ENCODE peak calls at places on chromosomes 1 and 21, in six cellular contexts. D is CD4-positive, alpha-beta T cell; K is IMR-90; B is neural progenitor cell; F is PC-3; J is breast epithelium. X is an unnamed sample.

GRCh38 chr1:77900687-77901293 is 12.4 kb downstream of the NEXN start:
- DNase-seq in D (no peak), K (peak; percentile 63), B (peak; percentile 63), F (peak; percentile 69), J (no peak), X (no peak)

GRCh38 chr1:55089683-55090082 is 50.3 kb downstream of the PCSK9 start:
- DNase-seq in D (no peak), K (peak; percentile 35), B (no peak), F (no peak), J (no peak), X (no peak)

GRCh38 chr1:55654750-55655149 is 439.6 kb upstream of the USP24 start:
- DNase-seq in D (no peak), K (no peak), B (no peak), F (no peak), J (no peak), X (no peak)

GRCh38 chr1:6971048-6971447 is 185.8 kb downstream of the CAMTA1 start:
- DNase-seq in D (no peak), K (peak; percentile 43), B (no peak), F (no peak), J (no peak), X (peak; percentile 30)

GRCh38 chr1:109823543-109824348 is 60.0 kb upstream of the EPS8L3 start:
- DNase-seq in D (no peak), K (no peak), B (no peak), F (peak; percentile 57), J (no peak), X (no peak)

GRCh38 chr1:1306070-1306660 is 1.6 kb downstream of the ACAP3 start:
- DNase-seq in D (no peak), K (peak; percentile 27), B (no peak), F (no peak), J (no peak), X (no peak)

GRCh38 chr1:234875953-234876814 is 252.5 kb downstream of the TOMM20 start:
- DNase-seq in D (no peak), K (peak; percentile 51), B (no peak), F (peak; percentile 49), J (no peak), X (no peak)

GRCh38 chr1:2636733-2637132 is 3.9 kb upstream of the MMEL1 start:
- DNase-seq in D (no peak), K (no peak), B (no peak), F (no peak), J (peak; percentile 89), X (no peak)

GRCh38 chr1:214349781-214350180 is 68.8 kb downstream of the SMYD2 start:
- DNase-seq in D (no peak), K (no peak), B (peak; percentile 58), F (no peak), J (no peak), X (no peak)

GRCh38 chr1:157367091-157367739 is 185.1 kb downstream of the FCRL5 start:
- DNase-seq in D (no peak), K (no peak), B (no peak), F (no peak), J (no peak), X (no peak)

GRCh38 chr1:36151845-36152203 is 2.5 kb upstream of the TRAPPC3 start:
- DNase-seq in D (peak; percentile 59), K (no peak), B (no peak), F (no peak), J (no peak), X (no peak)

GRCh38 chr1:154955718-154956513 is at the start of gene PBXIP1:
- DNase-seq in D (peak; percentile 83), K (peak; percentile 87), B (peak; percentile 95), F (peak; percentile 95), J (peak; percentile 89), X (peak; percentile 81)

GRCh38 chr1:54763814-54764131 is 550 bp downstream of the PARS2 start:
- DNase-seq in D (no peak), K (no peak), B (no peak), F (no peak), J (no peak), X (no peak)

GRCh38 chr1:177589166-177589565 is 380.7 kb downstream of the SEC16B start:
- DNase-seq in D (no peak), K (no peak), B (no peak), F (no peak), J (peak; percentile 20), X (no peak)

GRCh38 chr1:9294910-9295636 is 2.4 kb downstream of the SPSB1 start:
- DNase-seq in D (no peak), K (peak; percentile 76), B (no peak), F (peak; percentile 31), J (no peak), X (no peak)

GRCh38 chr1:22847249-22847648 is 125.4 kb downstream of the LACTBL1 start:
- DNase-seq in D (no peak), K (no peak), B (no peak), F (no peak), J (no peak), X (no peak)

GRCh38 chr1:233340031-233340555 is 12.6 kb downstream of the MAP3K21 start:
- DNase-seq in D (no peak), K (no peak), B (no peak), F (no peak), J (no peak), X (no peak)

GRCh38 chr1:206590025-206590834 is 22.0 kb downstream of the EIF2D start:
- DNase-seq in D (peak; percentile 62), K (peak; percentile 80), B (peak; percentile 30), F (peak; percentile 98), J (no peak), X (no peak)

GRCh38 chr1:7069888-7070287 is 284.6 kb downstream of the CAMTA1 start:
- DNase-seq in D (no peak), K (no peak), B (peak; percentile 77), F (no peak), J (no peak), X (no peak)

GRCh38 chr1:107669996-107670395 is 295.0 kb downstream of the VAV3 start:
- DNase-seq in D (no peak), K (peak; percentile 2), B (no peak), F (peak; percentile 68), J (peak; percentile 83), X (peak; percentile 23)

GRCh38 chr1:211258310-211258755 is 833 bp upstream of the RCOR3 start:
- DNase-seq in D (peak; percentile 56), K (peak; percentile 60), B (peak; percentile 85), F (peak; percentile 78), J (peak; percentile 78), X (peak; percentile 53)

GRCh38 chr1:19081218-19081893 is 124.9 kb upstream of the IFFO2 start:
- DNase-seq in D (no peak), K (peak; percentile 50), B (no peak), F (peak; percentile 50), J (no peak), X (no peak)

GRCh38 chr1:33330906-33331305 is 10.0 kb upstream of the A3GALT2 start:
- DNase-seq in D (no peak), K (no peak), B (no peak), F (no peak), J (no peak), X (no peak)

GRCh38 chr1:48761411-48761810 is 15.3 kb downstream of the BEND5 start:
- DNase-seq in D (no peak), K (peak; percentile 39), B (no peak), F (peak; percentile 46), J (no peak), X (no peak)

GRCh38 chr1:182972231-182972630 is 19.3 kb upstream of the SHCBP1L start:
- DNase-seq in D (no peak), K (no peak), B (no peak), F (no peak), J (no peak), X (no peak)

GRCh38 chr21:28832013-28832714 is 160.5 kb downstream of the LTN1 start:
- DNase-seq in D (no peak), K (peak; percentile 41), B (no peak), F (peak; percentile 83), J (no peak), X (no peak)

GRCh38 chr1:200036616-200037270 is 9.2 kb downstream of the NR5A2 start:
- DNase-seq in D (no peak), K (no peak), B (peak; percentile 45), F (no peak), J (no peak), X (no peak)

GRCh38 chr1:51214615-51215131 is 21.4 kb upstream of the RNF11 start:
- DNase-seq in D (no peak), K (peak; percentile 87), B (no peak), F (peak; percentile 88), J (no peak), X (no peak)

GRCh38 chr1:85453640-85454194 is 11.2 kb downstream of the DDAH1 start:
- DNase-seq in D (no peak), K (no peak), B (no peak), F (no peak), J (no peak), X (no peak)

GRCh38 chr1:42335809-42336518 is 929 bp upstream of the FOXJ3 start:
- DNase-seq in D (no peak), K (peak; percentile 45), B (no peak), F (peak; percentile 56), J (no peak), X (no peak)

GRCh38 chr21:18384771-18385170 is 18.8 kb downstream of the TMPRSS15 start:
- DNase-seq in D (no peak), K (no peak), B (peak; percentile 54), F (peak; percentile 54), J (no peak), X (no peak)
- TF ChIP-seq CTCF in D (no peak), K (no peak), B (peak; percentile 78), F (peak; percentile 64), J (no peak), X (peak; percentile 61)

GRCh38 chr1:208344202-208344601 is 100.0 kb upstream of the PLXNA2 start:
- DNase-seq in D (no peak), K (no peak), B (no peak), F (peak; percentile 74), J (no peak), X (no peak)

DNA sequence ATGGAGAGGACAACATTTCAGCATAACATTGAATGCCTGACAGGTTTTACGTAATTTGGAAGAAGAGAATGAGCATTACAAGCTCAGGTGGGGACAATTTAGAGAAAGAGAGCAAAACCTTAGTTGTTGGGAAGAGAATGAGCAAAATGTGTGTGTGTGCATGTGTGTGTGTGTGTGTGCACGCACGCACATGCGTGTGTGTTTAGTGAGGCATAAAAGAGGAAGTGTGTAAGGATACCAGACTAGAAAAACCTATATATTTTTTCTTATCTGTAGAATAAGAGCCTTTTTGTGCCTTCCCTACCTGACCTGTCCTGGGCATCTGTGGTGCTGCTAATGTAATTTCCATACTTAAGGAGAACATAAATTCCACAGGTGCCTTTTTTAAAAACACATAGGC is 99.0 kb upstream of the PLXNA2 start:
- DNase-seq in D (no peak), K (no peak), B (no peak), F (no peak), J (no peak), X (no peak)
- H3K27me3 ChIP-seq in D (no peaks in the 10 kb centered on the region), K (no peaks in the 10 kb centered on the region), B (no peaks in the 10 kb centered on the region), F (no peaks in the 10 kb centered on the region), J (no peaks in the 10 kb centered on the region), X (no peaks in the 10 kb centered on the region)

DNA sequence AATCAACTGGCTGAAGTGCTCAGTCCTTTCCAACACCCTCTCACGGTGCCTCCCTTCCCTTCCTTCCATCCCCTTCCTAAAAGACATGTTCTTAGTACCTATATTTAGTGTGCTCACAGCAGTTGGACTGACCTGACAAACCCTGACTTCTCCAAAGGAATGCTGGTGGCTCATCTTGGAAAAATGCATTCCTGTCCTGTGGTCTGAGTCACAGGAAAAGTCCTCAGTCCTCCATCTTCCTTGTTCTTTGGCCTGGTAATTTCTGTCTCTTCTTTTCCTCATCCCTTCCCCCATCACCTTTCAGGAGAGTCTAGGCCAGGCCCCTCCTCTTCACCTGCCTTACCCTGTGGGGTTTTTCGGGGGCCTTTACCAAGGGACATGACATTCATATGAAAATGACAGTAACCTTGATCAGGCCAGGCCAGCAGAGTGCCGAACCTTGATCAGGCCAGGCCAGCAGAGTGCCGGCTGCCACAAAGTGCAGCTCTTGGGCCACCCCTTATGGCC is 7.2 kb downstream of the ATP1B1 start:
- DNase-seq in D (no peak), K (peak; percentile 95), B (no peak), F (peak; percentile 98), J (no peak), X (no peak)
- H3K27ac ChIP-seq in D (no peak overlapping the region), K (peak overlapping the region; percentile 94), B (no peak overlapping the region), F (peak overlapping the region; percentile 63), J (peak overlapping the region; percentile 90), X (peak overlapping the region; percentile 99)

GRCh38 chr21:25449950-25450349 is 157.3 kb downstream of the MRPL39 start:
- DNase-seq in D (no peak), K (no peak), B (no peak), F (no peak), J (no peak), X (no peak)
- TF ChIP-seq CTCF in D (no peak), K (no peak), B (no peak), F (no peak), J (no peak), X (no peak)

X was measured in dorsolateral prefrontal cortex.